ENCODE peak calls at places on chromosomes 16 and 17, in six cellular contexts. One of them, this sample, is unnamed.
A peak's percentile ranks its signal among the peaks of the same experiment; 100 is the strongest.

GRCh38 chr16:86186361-86186760 is 287.4 kb downstream of the IRF8 start:
- DNase-seq in activated naive CD4-positive, alpha-beta T cell treated with Interleukin-2 at 50 U/mL for 16 hours: no peak
- DNase-seq in left cardiac atrium: no peak
- DNase-seq in activated CD4-positive, alpha-beta T cell treated with anti-CD3 and anti-CD28 coated beads for 24 hours: no peak
- DNase-seq in small intestine: no peak
- DNase-seq in adrenal gland: no peak
- DNase-seq in this sample: no peak

GRCh38 chr16:87328846-87329245 is 11.7 kb upstream of the C16orf95 start:
- DNase-seq in activated naive CD4-positive, alpha-beta T cell treated with Interleukin-2 at 50 U/mL for 16 hours: no peak
- DNase-seq in left cardiac atrium: peak; percentile 5
- DNase-seq in activated CD4-positive, alpha-beta T cell treated with anti-CD3 and anti-CD28 coated beads for 24 hours: no peak
- DNase-seq in small intestine: no peak
- DNase-seq in adrenal gland: no peak
- DNase-seq in this sample: no peak

GRCh38 chr17:65297384-65297783 is 160.2 kb downstream of the RGS9 start:
- DNase-seq in activated naive CD4-positive, alpha-beta T cell treated with Interleukin-2 at 50 U/mL for 16 hours: no peak
- DNase-seq in left cardiac atrium: no peak
- DNase-seq in activated CD4-positive, alpha-beta T cell treated with anti-CD3 and anti-CD28 coated beads for 24 hours: no peak
- DNase-seq in small intestine: no peak
- DNase-seq in adrenal gland: no peak
- DNase-seq in this sample: no peak

GRCh38 chr16:67967183-67967955 is 1.1 kb downstream of the SLC12A4 start:
- DNase-seq in activated naive CD4-positive, alpha-beta T cell treated with Interleukin-2 at 50 U/mL for 16 hours: peak; percentile 19
- DNase-seq in left cardiac atrium: no peak
- DNase-seq in activated CD4-positive, alpha-beta T cell treated with anti-CD3 and anti-CD28 coated beads for 24 hours: no peak
- DNase-seq in small intestine: no peak
- DNase-seq in adrenal gland: no peak
- DNase-seq in this sample: peak; percentile 11

GRCh38 chr17:21049457-21049856 is 6.6 kb upstream of the USP22 start:
- DNase-seq in activated naive CD4-positive, alpha-beta T cell treated with Interleukin-2 at 50 U/mL for 16 hours: no peak
- DNase-seq in left cardiac atrium: no peak
- DNase-seq in activated CD4-positive, alpha-beta T cell treated with anti-CD3 and anti-CD28 coated beads for 24 hours: no peak
- DNase-seq in small intestine: no peak
- DNase-seq in adrenal gland: no peak
- DNase-seq in this sample: no peak

GRCh38 chr17:1147664-1148063 is 32.1 kb downstream of the ABR start:
- DNase-seq in activated naive CD4-positive, alpha-beta T cell treated with Interleukin-2 at 50 U/mL for 16 hours: no peak
- DNase-seq in left cardiac atrium: no peak
- DNase-seq in activated CD4-positive, alpha-beta T cell treated with anti-CD3 and anti-CD28 coated beads for 24 hours: no peak
- DNase-seq in small intestine: peak; percentile 92
- DNase-seq in adrenal gland: peak; percentile 51
- DNase-seq in this sample: peak; percentile 80

GRCh38 chr17:11598274-11599221 is at the start of gene DNAH9:
- DNase-seq in activated naive CD4-positive, alpha-beta T cell treated with Interleukin-2 at 50 U/mL for 16 hours: no peak
- DNase-seq in left cardiac atrium: peak; percentile 99
- DNase-seq in activated CD4-positive, alpha-beta T cell treated with anti-CD3 and anti-CD28 coated beads for 24 hours: no peak
- DNase-seq in small intestine: peak; percentile 97
- DNase-seq in adrenal gland: peak; percentile 99
- DNase-seq in this sample: no peak

GRCh38 chr17:17141860-17142552 is 64.1 kb downstream of the PLD6 start:
- DNase-seq in activated naive CD4-positive, alpha-beta T cell treated with Interleukin-2 at 50 U/mL for 16 hours: peak; percentile 60
- DNase-seq in left cardiac atrium: no peak
- DNase-seq in activated CD4-positive, alpha-beta T cell treated with anti-CD3 and anti-CD28 coated beads for 24 hours: peak; percentile 26
- DNase-seq in small intestine: no peak
- DNase-seq in adrenal gland: peak; percentile 36
- DNase-seq in this sample: no peak

GRCh38 chr16:72092832-72093447 is 480 bp downstream of the TXNL4B start:
- DNase-seq in activated naive CD4-positive, alpha-beta T cell treated with Interleukin-2 at 50 U/mL for 16 hours: no peak
- DNase-seq in left cardiac atrium: no peak
- DNase-seq in activated CD4-positive, alpha-beta T cell treated with anti-CD3 and anti-CD28 coated beads for 24 hours: no peak
- DNase-seq in small intestine: peak; percentile 58
- DNase-seq in adrenal gland: no peak
- DNase-seq in this sample: peak; percentile 63

GRCh38 chr16:3112058-3112880 is at the start of gene ZNF205:
- DNase-seq in activated naive CD4-positive, alpha-beta T cell treated with Interleukin-2 at 50 U/mL for 16 hours: no peak
- DNase-seq in left cardiac atrium: peak; percentile 78
- DNase-seq in activated CD4-positive, alpha-beta T cell treated with anti-CD3 and anti-CD28 coated beads for 24 hours: no peak
- DNase-seq in small intestine: peak; percentile 90
- DNase-seq in adrenal gland: peak; percentile 76
- DNase-seq in this sample: peak; percentile 79

GRCh38 chr16:85293899-85294642 is 181.8 kb upstream of the CIBAR2 start:
- DNase-seq in activated naive CD4-positive, alpha-beta T cell treated with Interleukin-2 at 50 U/mL for 16 hours: no peak
- DNase-seq in left cardiac atrium: peak; percentile 56
- DNase-seq in activated CD4-positive, alpha-beta T cell treated with anti-CD3 and anti-CD28 coated beads for 24 hours: no peak
- DNase-seq in small intestine: no peak
- DNase-seq in adrenal gland: peak; percentile 38
- DNase-seq in this sample: no peak

GRCh38 chr17:28528329-28529011 is 22.3 kb downstream of the FOXN1 start:
- DNase-seq in activated naive CD4-positive, alpha-beta T cell treated with Interleukin-2 at 50 U/mL for 16 hours: no peak
- DNase-seq in left cardiac atrium: no peak
- DNase-seq in activated CD4-positive, alpha-beta T cell treated with anti-CD3 and anti-CD28 coated beads for 24 hours: no peak
- DNase-seq in small intestine: peak; percentile 37
- DNase-seq in adrenal gland: no peak
- DNase-seq in this sample: peak; percentile 42

GRCh38 chr17:978110-979093 is 1.2 kb downstream of the NXN start:
- DNase-seq in activated naive CD4-positive, alpha-beta T cell treated with Interleukin-2 at 50 U/mL for 16 hours: no peak
- DNase-seq in left cardiac atrium: peak; percentile 51
- DNase-seq in activated CD4-positive, alpha-beta T cell treated with anti-CD3 and anti-CD28 coated beads for 24 hours: no peak
- DNase-seq in small intestine: no peak
- DNase-seq in adrenal gland: no peak
- DNase-seq in this sample: peak; percentile 20